ENCODE peak calls at places on chromosome 22, in nine cellular contexts. Z is kidney epithelial cell; I is AG08395; M is Panc1; N is COLO829; J is HEK293T; E is HTR-8/SVneo; O is activated CD8-positive, alpha-beta memory T cell treated with anti-CD3 and anti-CD28 coated beads, Interleukin-2, amount 50 U/mL, for 48 hours; C is left cardiac atrium. Y is an unnamed sample.

GRCh38 chr22:17845340-17845739 is 71.1 kb upstream of the BID start:
- DNase-seq in Z (no peak), C (no peak), J (no peak), O (no peak), N (no peak), I (no peak), E (no peak), M (no peak), Y (no peak)

GRCh38 chr22:20087319-20088262 is 7.5 kb downstream of the DGCR8 start:
- DNase-seq in I (no peak), Z (no peak), E (no peak), M (no peak), N (no peak), J (no peak), O (no peak), C (no peak), Y (no peak)

GRCh38 chr22:38315801-38316339 is 1.4 kb downstream of the CSNK1E start:
- DNase-seq in Z (no peak), I (no peak), N (no peak), O (no peak), M (no peak), C (no peak), E (no peak), J (no peak), Y (no peak)

GRCh38 chr22:17230239-17230638 is 11.0 kb upstream of the ADA2 start:
- DNase-seq in J (no peak), C (no peak), Z (no peak), I (no peak), M (no peak), O (no peak), E (no peak), N (no peak), Y (no peak)

GRCh38 chr22:26485013-26485412 is 1.3 kb downstream of the SRRD start:
- DNase-seq in C (no peak), Z (no peak), O (no peak), N (no peak), M (no peak), E (no peak), J (no peak), I (no peak), Y (no peak)

GRCh38 chr22:49827307-49827852 is 293 bp downstream of the BRD1 start:
- DNase-seq in I (peak; percentile 32), M (no peak), O (no peak), C (peak; percentile 51), J (peak; percentile 40), Z (no peak), E (no peak), N (no peak), Y (no peak)

GRCh38 chr22:17198188-17199130 is 20.8 kb downstream of the ADA2 start:
- DNase-seq in J (no peak), O (no peak), C (peak; percentile 85), I (no peak), Z (no peak), M (no peak), E (no peak), N (no peak), Y (no peak)

GRCh38 chr22:16957781-16958180 is 50.2 kb downstream of the GAB4 start:
- DNase-seq in E (no peak), N (no peak), Z (no peak), M (no peak), J (peak; percentile 6), C (no peak), I (no peak), O (no peak), Y (no peak)

GRCh38 chr22:35910013-35910860 is 118.4 kb downstream of the RBFOX2 start:
- DNase-seq in N (no peak), I (no peak), J (no peak), Z (no peak), O (no peak), E (no peak), M (no peak), C (no peak), Y (no peak)

Y was measured in brain pericyte.